ENCODE peak calls at places on chromosomes 11 and 22, in seven cellular contexts. One of them, this sample, is unnamed.

GRCh38 chr11:121300313-121300971 is 7.9 kb downstream of the SC5D start:
- DNase-seq in cardiac fibroblast: peak; percentile 42
- DNase-seq in activated CD4-positive, CD25-positive, alpha-beta regulatory T cell: no peak
- DNase-seq in endothelial cell: no peak
- DNase-seq in activated T-cell treated with anti-CD3 and anti-CD28 coated beads, Interleukin-2, amount 50 U/mL, for 72 hours: no peak
- DNase-seq in esophagus muscularis mucosa: no peak
- DNase-seq in stimulated activated CD4-positive, alpha-beta T cell treated with anti-CD3 and anti-CD28 coated beads, Interleukin-2, amount 100 ng/mL, for 48 hours: no peak
- DNase-seq in this sample: no peak

GRCh38 chr11:130189492-130190210 is 30.1 kb downstream of the ST14 start:
- DNase-seq in activated T-cell treated with anti-CD3 and anti-CD28 coated beads, Interleukin-2, amount 50 U/mL, for 72 hours: no peak
- DNase-seq in cardiac fibroblast: no peak
- DNase-seq in endothelial cell: no peak
- DNase-seq in esophagus muscularis mucosa: no peak
- DNase-seq in stimulated activated CD4-positive, alpha-beta T cell treated with anti-CD3 and anti-CD28 coated beads, Interleukin-2, amount 100 ng/mL, for 48 hours: no peak
- DNase-seq in activated CD4-positive, CD25-positive, alpha-beta regulatory T cell: no peak
- DNase-seq in this sample: no peak

GRCh38 chr11:64396079-64396591 is 37.2 kb downstream of the RPS6KA4 start:
- DNase-seq in endothelial cell: peak; percentile 14
- DNase-seq in esophagus muscularis mucosa: no peak
- DNase-seq in activated T-cell treated with anti-CD3 and anti-CD28 coated beads, Interleukin-2, amount 50 U/mL, for 72 hours: no peak
- DNase-seq in stimulated activated CD4-positive, alpha-beta T cell treated with anti-CD3 and anti-CD28 coated beads, Interleukin-2, amount 100 ng/mL, for 48 hours: no peak
- DNase-seq in cardiac fibroblast: peak; percentile 32
- DNase-seq in activated CD4-positive, CD25-positive, alpha-beta regulatory T cell: no peak
- DNase-seq in this sample: peak; percentile 83

GRCh38 chr11:61541568-61541967 is 33.0 kb downstream of the LRRC10B start:
- DNase-seq in activated T-cell treated with anti-CD3 and anti-CD28 coated beads, Interleukin-2, amount 50 U/mL, for 72 hours: no peak
- DNase-seq in endothelial cell: no peak
- DNase-seq in activated CD4-positive, CD25-positive, alpha-beta regulatory T cell: no peak
- DNase-seq in esophagus muscularis mucosa: no peak
- DNase-seq in stimulated activated CD4-positive, alpha-beta T cell treated with anti-CD3 and anti-CD28 coated beads, Interleukin-2, amount 100 ng/mL, for 48 hours: no peak
- DNase-seq in cardiac fibroblast: peak; percentile 42
- DNase-seq in this sample: no peak

GRCh38 chr11:122668562-122669090 is 13.1 kb downstream of the UBASH3B start:
- DNase-seq in activated T-cell treated with anti-CD3 and anti-CD28 coated beads, Interleukin-2, amount 50 U/mL, for 72 hours: no peak
- DNase-seq in cardiac fibroblast: peak; percentile 34
- DNase-seq in activated CD4-positive, CD25-positive, alpha-beta regulatory T cell: no peak
- DNase-seq in endothelial cell: no peak
- DNase-seq in esophagus muscularis mucosa: no peak
- DNase-seq in stimulated activated CD4-positive, alpha-beta T cell treated with anti-CD3 and anti-CD28 coated beads, Interleukin-2, amount 100 ng/mL, for 48 hours: no peak
- DNase-seq in this sample: no peak

GRCh38 chr11:17352925-17353227 is 1.3 kb downstream of the NCR3LG1 start:
- DNase-seq in cardiac fibroblast: peak; percentile 63
- DNase-seq in activated CD4-positive, CD25-positive, alpha-beta regulatory T cell: no peak
- DNase-seq in stimulated activated CD4-positive, alpha-beta T cell treated with anti-CD3 and anti-CD28 coated beads, Interleukin-2, amount 100 ng/mL, for 48 hours: no peak
- DNase-seq in endothelial cell: peak; percentile 11
- DNase-seq in esophagus muscularis mucosa: no peak
- DNase-seq in activated T-cell treated with anti-CD3 and anti-CD28 coated beads, Interleukin-2, amount 50 U/mL, for 72 hours: peak; percentile 39
- DNase-seq in this sample: peak; percentile 57

GRCh38 chr22:21075516-21076138 is 29.9 kb downstream of the LRRC74B start:
- DNase-seq in endothelial cell: no peak
- DNase-seq in cardiac fibroblast: no peak
- DNase-seq in activated CD4-positive, CD25-positive, alpha-beta regulatory T cell: no peak
- DNase-seq in esophagus muscularis mucosa: no peak
- DNase-seq in activated T-cell treated with anti-CD3 and anti-CD28 coated beads, Interleukin-2, amount 50 U/mL, for 72 hours: no peak
- DNase-seq in stimulated activated CD4-positive, alpha-beta T cell treated with anti-CD3 and anti-CD28 coated beads, Interleukin-2, amount 100 ng/mL, for 48 hours: no peak
- DNase-seq in this sample: no peak

GRCh38 chr11:61833478-61833877 is 5.4 kb downstream of the FADS2 start:
- DNase-seq in activated T-cell treated with anti-CD3 and anti-CD28 coated beads, Interleukin-2, amount 50 U/mL, for 72 hours: peak; percentile 40
- DNase-seq in stimulated activated CD4-positive, alpha-beta T cell treated with anti-CD3 and anti-CD28 coated beads, Interleukin-2, amount 100 ng/mL, for 48 hours: no peak
- DNase-seq in endothelial cell: no peak
- DNase-seq in esophagus muscularis mucosa: no peak
- DNase-seq in cardiac fibroblast: no peak
- DNase-seq in activated CD4-positive, CD25-positive, alpha-beta regulatory T cell: no peak
- DNase-seq in this sample: no peak

GRCh38 chr11:105466582-105467228 is 143.2 kb upstream of the GRIA4 start:
- DNase-seq in activated CD4-positive, CD25-positive, alpha-beta regulatory T cell: no peak
- DNase-seq in cardiac fibroblast: peak; percentile 61
- DNase-seq in stimulated activated CD4-positive, alpha-beta T cell treated with anti-CD3 and anti-CD28 coated beads, Interleukin-2, amount 100 ng/mL, for 48 hours: no peak
- DNase-seq in esophagus muscularis mucosa: no peak
- DNase-seq in activated T-cell treated with anti-CD3 and anti-CD28 coated beads, Interleukin-2, amount 50 U/mL, for 72 hours: no peak
- DNase-seq in endothelial cell: no peak
- DNase-seq in this sample: no peak

GRCh38 chr11:129077191-129077590 is 114.9 kb downstream of the ARHGAP32 start:
- DNase-seq in endothelial cell: no peak
- DNase-seq in cardiac fibroblast: no peak
- DNase-seq in activated T-cell treated with anti-CD3 and anti-CD28 coated beads, Interleukin-2, amount 50 U/mL, for 72 hours: no peak
- DNase-seq in activated CD4-positive, CD25-positive, alpha-beta regulatory T cell: no peak
- DNase-seq in esophagus muscularis mucosa: no peak
- DNase-seq in stimulated activated CD4-positive, alpha-beta T cell treated with anti-CD3 and anti-CD28 coated beads, Interleukin-2, amount 100 ng/mL, for 48 hours: no peak
- DNase-seq in this sample: no peak

GRCh38 chr11:86202013-86202336 is 42.6 kb upstream of the EED start:
- DNase-seq in esophagus muscularis mucosa: no peak
- DNase-seq in activated CD4-positive, CD25-positive, alpha-beta regulatory T cell: no peak
- DNase-seq in cardiac fibroblast: no peak
- DNase-seq in endothelial cell: no peak
- DNase-seq in stimulated activated CD4-positive, alpha-beta T cell treated with anti-CD3 and anti-CD28 coated beads, Interleukin-2, amount 100 ng/mL, for 48 hours: no peak
- DNase-seq in activated T-cell treated with anti-CD3 and anti-CD28 coated beads, Interleukin-2, amount 50 U/mL, for 72 hours: no peak
- DNase-seq in this sample: no peak

GRCh38 chr11:114019046-114019445 is 40.5 kb upstream of the ZBTB16 start:
- DNase-seq in activated CD4-positive, CD25-positive, alpha-beta regulatory T cell: no peak
- DNase-seq in cardiac fibroblast: no peak
- DNase-seq in activated T-cell treated with anti-CD3 and anti-CD28 coated beads, Interleukin-2, amount 50 U/mL, for 72 hours: no peak
- DNase-seq in esophagus muscularis mucosa: no peak
- DNase-seq in endothelial cell: no peak
- DNase-seq in stimulated activated CD4-positive, alpha-beta T cell treated with anti-CD3 and anti-CD28 coated beads, Interleukin-2, amount 100 ng/mL, for 48 hours: no peak
- DNase-seq in this sample: no peak